ENCODE peak calls at places on chromosomes 12 and 14, in five cellular contexts. One of them, this sample, is unnamed.

GRCh38 chr12:86838709-86839108 is 582.5 kb upstream of the MGAT4C start:
- DNase-seq in cardiac muscle cell: peak
- DNase-seq in IMR-90: no peak
- DNase-seq in lower lobe of right lung: no peak
- DNase-seq in dorsolateral prefrontal cortex: peak
- DNase-seq in this sample: no peak

GRCh38 chr12:120971299-120972180 is 6.8 kb upstream of the HNF1A start:
- DNase-seq in cardiac muscle cell: peak
- DNase-seq in IMR-90: peak
- DNase-seq in lower lobe of right lung: peak
- DNase-seq in dorsolateral prefrontal cortex: peak
- DNase-seq in this sample: no peak

GRCh38 chr12:571795-572531 is 91.3 kb downstream of the NINJ2 start:
- DNase-seq in cardiac muscle cell: no peak
- DNase-seq in IMR-90: no peak
- DNase-seq in lower lobe of right lung: peak
- DNase-seq in dorsolateral prefrontal cortex: no peak
- DNase-seq in this sample: no peak

GRCh38 chr12:1500095-1500801 is 94.1 kb downstream of the FBXL14 start:
- DNase-seq in cardiac muscle cell: peak
- DNase-seq in IMR-90: peak
- DNase-seq in lower lobe of right lung: no peak
- DNase-seq in dorsolateral prefrontal cortex: no peak
- DNase-seq in this sample: no peak

GRCh38 chr12:108576660-108577234 is 14.4 kb downstream of the ISCU start:
- DNase-seq in cardiac muscle cell: no peak
- DNase-seq in IMR-90: no peak
- DNase-seq in lower lobe of right lung: no peak
- DNase-seq in dorsolateral prefrontal cortex: no peak
- DNase-seq in this sample: no peak

GRCh38 chr14:58488550-58488949 is 61.0 kb downstream of the KIAA0586 start:
- DNase-seq in cardiac muscle cell: peak
- DNase-seq in IMR-90: peak
- DNase-seq in lower lobe of right lung: no peak
- DNase-seq in dorsolateral prefrontal cortex: no peak
- DNase-seq in this sample: no peak

GRCh38 chr14:101504096-101504948 is 57.0 kb upstream of the DIO3 start:
- DNase-seq in cardiac muscle cell: no peak
- DNase-seq in IMR-90: no peak
- DNase-seq in lower lobe of right lung: peak
- DNase-seq in dorsolateral prefrontal cortex: no peak
- DNase-seq in this sample: peak

GRCh38 chr14:65860956-65861631 is 448.6 kb downstream of the FUT8 start:
- DNase-seq in cardiac muscle cell: no peak
- DNase-seq in IMR-90: no peak
- DNase-seq in lower lobe of right lung: no peak
- DNase-seq in dorsolateral prefrontal cortex: no peak
- DNase-seq in this sample: no peak

GRCh38 chr14:99176156-99176945 is 95.6 kb downstream of the BCL11B start:
- DNase-seq in cardiac muscle cell: no peak
- DNase-seq in IMR-90: no peak
- DNase-seq in lower lobe of right lung: no peak
- DNase-seq in dorsolateral prefrontal cortex: no peak
- DNase-seq in this sample: no peak

GRCh38 chr12:8609061-8609570 is 3.5 kb downstream of the AICDA start:
- DNase-seq in cardiac muscle cell: peak
- DNase-seq in IMR-90: peak
- DNase-seq in lower lobe of right lung: no peak
- DNase-seq in dorsolateral prefrontal cortex: peak
- DNase-seq in this sample: no peak

DNA sequence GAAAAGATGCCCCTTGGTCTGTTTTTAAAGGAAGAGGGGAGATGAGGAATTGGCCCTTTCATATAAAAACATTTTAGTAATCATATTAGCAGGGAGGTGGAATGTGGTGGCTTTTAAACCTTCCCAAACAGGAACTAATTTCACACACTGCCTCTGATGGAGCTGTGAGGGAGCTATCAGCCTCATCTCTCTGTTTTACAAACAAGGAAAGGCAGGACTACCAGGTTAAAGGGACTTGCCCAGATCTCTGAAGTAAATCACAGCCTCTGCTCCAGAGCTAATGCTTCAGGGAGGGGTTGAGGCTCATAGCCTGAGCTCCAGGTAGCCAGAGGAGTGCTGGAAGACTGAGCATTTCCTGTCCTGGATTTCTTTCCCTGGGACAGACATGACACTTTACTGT is 1.1 kb upstream of the BMP4 start:
- DNase-seq in cardiac muscle cell: no peak
- DNase-seq in IMR-90: no peak
- DNase-seq in lower lobe of right lung: no peak
- DNase-seq in dorsolateral prefrontal cortex: no peak
- DNase-seq in this sample: no peak
- TF ChIP-seq CTCF in cardiac muscle cell: no peak
- TF ChIP-seq CTCF in IMR-90: no peak
- TF ChIP-seq CTCF in lower lobe of right lung: no peak
- TF ChIP-seq CTCF in dorsolateral prefrontal cortex: no peak
- TF ChIP-seq CTCF in this sample: no peak

GRCh38 chr12:111692575-111693210 is 6.8 kb downstream of the ACAD10 start:
- DNase-seq in cardiac muscle cell: peak
- DNase-seq in IMR-90: peak
- DNase-seq in lower lobe of right lung: no peak
- DNase-seq in dorsolateral prefrontal cortex: no peak
- DNase-seq in this sample: no peak
- TF ChIP-seq CTCF in cardiac muscle cell: peak
- TF ChIP-seq CTCF in IMR-90: no peak
- TF ChIP-seq CTCF in lower lobe of right lung: no peak
- TF ChIP-seq CTCF in dorsolateral prefrontal cortex: no peak
- TF ChIP-seq CTCF in this sample: peak

GRCh38 chr12:110555509-110556406 is 27.4 kb downstream of the PPTC7 start:
- DNase-seq in cardiac muscle cell: peak
- DNase-seq in IMR-90: peak
- DNase-seq in lower lobe of right lung: no peak
- DNase-seq in dorsolateral prefrontal cortex: no peak
- DNase-seq in this sample: no peak
- TF ChIP-seq CTCF in cardiac muscle cell: no peak
- TF ChIP-seq CTCF in IMR-90: no peak
- TF ChIP-seq CTCF in lower lobe of right lung: no peak
- TF ChIP-seq CTCF in dorsolateral prefrontal cortex: no peak
- TF ChIP-seq CTCF in this sample: no peak

GRCh38 chr12:131761638-131762037 is 50.7 kb downstream of the SFSWAP start:
- DNase-seq in cardiac muscle cell: no peak
- DNase-seq in IMR-90: no peak
- DNase-seq in lower lobe of right lung: no peak
- DNase-seq in dorsolateral prefrontal cortex: no peak
- DNase-seq in this sample: no peak

GRCh38 chr12:131757111-131757510 is 46.2 kb downstream of the SFSWAP start:
- DNase-seq in cardiac muscle cell: no peak
- DNase-seq in IMR-90: no peak
- DNase-seq in lower lobe of right lung: no peak
- DNase-seq in dorsolateral prefrontal cortex: no peak
- DNase-seq in this sample: no peak

GRCh38 chr12:131756441-131756840 is 45.6 kb downstream of the SFSWAP start:
- DNase-seq in cardiac muscle cell: no peak
- DNase-seq in IMR-90: no peak
- DNase-seq in lower lobe of right lung: no peak
- DNase-seq in dorsolateral prefrontal cortex: no peak
- DNase-seq in this sample: no peak

GRCh38 chr12:131758016-131758739 is 47.3 kb downstream of the SFSWAP start:
- DNase-seq in cardiac muscle cell: no peak
- DNase-seq in IMR-90: no peak
- DNase-seq in lower lobe of right lung: no peak
- DNase-seq in dorsolateral prefrontal cortex: no peak
- DNase-seq in this sample: no peak

DNA sequence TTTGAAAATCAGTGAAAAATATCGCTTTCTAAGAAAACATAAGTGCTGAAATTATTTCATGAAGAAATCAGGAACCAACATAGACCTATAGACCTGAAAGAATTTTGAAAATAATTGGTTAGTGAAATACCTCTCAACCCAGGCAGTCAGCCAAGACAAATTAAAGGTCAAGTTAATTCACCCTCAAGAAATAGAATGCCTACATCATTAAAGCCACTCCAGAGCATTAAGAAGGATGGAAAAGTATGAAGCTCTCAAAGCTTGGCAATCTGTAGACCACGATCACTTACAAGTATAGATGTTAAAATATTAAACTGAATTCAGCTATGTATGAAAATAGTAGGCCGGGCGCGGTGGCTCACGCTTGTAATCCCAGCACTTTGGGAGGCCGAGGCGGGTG is 48.3 kb downstream of the SFSWAP start:
- DNase-seq in cardiac muscle cell: no peak
- DNase-seq in IMR-90: no peak
- DNase-seq in lower lobe of right lung: no peak
- DNase-seq in dorsolateral prefrontal cortex: no peak
- DNase-seq in this sample: no peak
- TF ChIP-seq CTCF in cardiac muscle cell: no peak
- TF ChIP-seq CTCF in IMR-90: no peak
- TF ChIP-seq CTCF in lower lobe of right lung: no peak
- TF ChIP-seq CTCF in dorsolateral prefrontal cortex: no peak
- TF ChIP-seq CTCF in this sample: no peak

GRCh38 chr14:88559852-88560251 is 3.0 kb upstream of the ZC3H14 start:
- DNase-seq in cardiac muscle cell: peak
- DNase-seq in IMR-90: peak
- DNase-seq in lower lobe of right lung: no peak
- DNase-seq in dorsolateral prefrontal cortex: no peak
- DNase-seq in this sample: no peak
- TF ChIP-seq CTCF in cardiac muscle cell: peak
- TF ChIP-seq CTCF in IMR-90: peak
- TF ChIP-seq CTCF in lower lobe of right lung: peak
- TF ChIP-seq CTCF in dorsolateral prefrontal cortex: peak
- TF ChIP-seq CTCF in this sample: peak

This sample was measured in chondrocyte.